ENCODE peak calls at places on chromosomes 2 and 18, in eight cellular contexts. V is SK-N-SH, Q is suprapubic skin, J is A549, A is K562, N is stomach, U is tibial nerve, L is upper lobe of left lung. T is an unnamed sample.

GRCh38 chr2:176494949-176495353 is 225.7 kb downstream of the MTX2 start:
- DNase-seq in Q (peak; percentile 84), U (peak; percentile 76), J (no peak), V (no peak), A (no peak), N (peak; percentile 26), L (no peak), T (peak; percentile 28)

GRCh38 chr2:162072976-162073775 is 839 bp downstream of the DPP4 start:
- DNase-seq in L (peak; percentile 63), A (no peak), U (no peak), Q (no peak), V (peak; percentile 10), N (no peak), J (no peak), T (peak; percentile 14)

GRCh38 chr2:214410918-214411554 is at the start of gene VWC2L:
- DNase-seq in N (peak; percentile 37), L (peak; percentile 19), J (peak; percentile 1), A (peak; percentile 4), V (peak; percentile 43), Q (no peak), U (peak; percentile 17), T (peak; percentile 20)

GRCh38 chr18:71902482-71902881 is 641.7 kb downstream of the CBLN2 start:
- DNase-seq in Q (no peak), V (peak; percentile 39), J (no peak), A (no peak), L (no peak), U (no peak), N (no peak), T (no peak)

GRCh38 chr2:206488623-206489022 is 45.3 kb downstream of the ADAM23 start:
- DNase-seq in Q (no peak), J (no peak), L (no peak), N (no peak), A (no peak), V (no peak), U (no peak), T (no peak)

GRCh38 chr18:13372405-13372995 is 153.9 kb downstream of the LDLRAD4 start:
- DNase-seq in V (no peak), N (no peak), Q (no peak), L (no peak), A (no peak), U (no peak), J (no peak), T (no peak)

GRCh38 chr2:123518387-123518786 is 506.7 kb upstream of the CNTNAP5 start:
- DNase-seq in A (no peak), V (no peak), J (no peak), Q (no peak), U (no peak), L (no peak), N (no peak), T (no peak)

GRCh38 chr2:219449609-219450008 is 15.0 kb downstream of the SPEG start:
- DNase-seq in A (no peak), V (no peak), U (no peak), J (no peak), N (no peak), Q (no peak), L (no peak), T (no peak)

GRCh38 chr18:70781860-70782453 is 493.1 kb downstream of the SOCS6 start:
- DNase-seq in U (no peak), V (peak; percentile 57), L (no peak), J (peak; percentile 7), A (peak; percentile 6), N (peak; percentile 45), Q (no peak), T (peak; percentile 25)

GRCh38 chr2:23590227-23590869 is 205.4 kb downstream of the KLHL29 start:
- DNase-seq in N (no peak), Q (no peak), L (no peak), A (no peak), J (no peak), V (no peak), U (no peak), T (no peak)

GRCh38 chr18:73901589-73901988 is 246.0 kb downstream of the FBXO15 start:
- DNase-seq in V (no peak), J (no peak), Q (no peak), A (no peak), U (no peak), L (no peak), N (no peak), T (no peak)

GRCh38 chr2:28349546-28350165 is 43.0 kb upstream of the FOSL2 start:
- DNase-seq in J (no peak), A (no peak), V (no peak), U (no peak), N (no peak), Q (peak; percentile 53), L (no peak), T (no peak)

GRCh38 chr2:2662847-2663356 is 331.8 kb upstream of the MYT1L start:
- DNase-seq in U (no peak), J (no peak), Q (no peak), A (no peak), V (no peak), N (no peak), L (no peak), T (no peak)

GRCh38 chr2:70934981-70935380 is 719 bp upstream of the ATP6V1B1 start:
- DNase-seq in J (no peak), A (no peak), U (no peak), Q (no peak), V (no peak), L (no peak), N (no peak), T (no peak)

GRCh38 chr18:614980-615607 is 18.3 kb downstream of the CLUL1 start:
- DNase-seq in Q (no peak), A (no peak), N (no peak), V (no peak), U (no peak), J (no peak), L (no peak), T (no peak)

GRCh38 chr2:174024524-174025270 is 59.5 kb upstream of the SP3 start:
- DNase-seq in U (peak; percentile 88), L (no peak), Q (peak; percentile 88), V (no peak), N (peak; percentile 46), J (no peak), A (no peak), T (peak; percentile 66)

DNA sequence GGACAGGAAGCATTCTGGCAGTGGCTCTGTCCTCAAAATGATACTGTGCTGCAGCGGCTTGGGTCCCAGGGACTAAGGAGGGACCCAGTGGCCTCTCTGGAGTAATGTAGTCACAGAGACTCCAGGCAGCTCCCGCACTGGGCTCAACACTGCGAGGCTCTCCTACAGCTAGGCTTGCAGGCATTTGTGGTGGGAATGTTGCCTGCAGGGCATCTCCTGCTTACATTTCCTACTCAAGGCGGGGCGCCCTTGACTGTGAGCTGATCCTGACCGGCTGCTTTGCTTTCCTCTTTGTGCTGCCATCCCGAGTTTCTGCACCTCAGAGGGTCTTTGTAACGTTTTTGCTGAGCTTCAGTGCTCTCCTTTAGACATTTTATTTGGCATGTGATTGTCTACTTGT is 177.4 kb upstream of the FN1 start:
- DNase-seq in N (no peak), V (no peak), L (no peak), U (no peak), A (no peak), Q (no peak), J (no peak), T (no peak)
- TF ChIP-seq EP300 in N (no peak), V (no peak), L (no peak), U (no peak), A (no peak), Q (no peak), J (no peak), T (no peak)

DNA sequence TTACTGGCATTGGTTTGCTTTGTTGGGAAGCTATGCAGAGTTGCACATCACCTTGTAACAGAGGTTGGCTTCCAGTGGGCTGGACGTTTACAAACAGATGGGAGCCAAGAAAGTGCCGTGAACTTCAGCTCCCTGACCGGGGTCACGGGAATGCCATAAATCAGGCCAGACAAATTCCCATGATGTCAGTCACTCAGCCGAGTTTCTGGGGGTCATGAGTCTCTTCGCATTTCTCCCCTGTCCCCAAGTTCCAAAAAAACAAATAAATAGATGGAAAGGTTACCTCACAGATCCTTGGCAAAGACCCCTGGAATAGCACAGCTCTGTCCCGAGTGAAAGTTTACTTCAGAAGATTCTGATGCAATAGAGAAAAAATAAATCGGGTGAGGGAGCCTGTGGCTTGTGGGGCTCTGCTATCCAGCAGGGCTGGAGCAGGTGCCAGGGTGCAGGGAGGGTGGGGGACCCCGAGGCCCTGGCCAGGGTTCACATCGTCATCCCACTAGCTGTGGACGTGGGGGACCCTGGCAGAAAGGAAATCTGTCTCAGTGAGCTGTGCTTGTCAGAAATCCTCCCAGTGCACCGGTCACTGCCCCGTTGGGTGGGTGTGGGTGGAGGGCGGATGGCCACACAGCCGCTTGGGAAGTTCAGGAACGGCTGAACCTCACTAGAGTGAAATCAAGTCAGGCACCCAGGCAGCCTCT is 27.8 kb downstream of the TWIST2 start:
- DNase-seq in L (no peak), N (peak; percentile 22), V (no peak), J (no peak), A (no peak), U (peak; percentile 34), Q (peak; percentile 86), T (no peak)
- TF ChIP-seq EP300 in L (no peak), N (no peak), V (no peak), J (no peak), A (no peak), U (peak; percentile 86), Q (no peak), T (no peak)

DNA sequence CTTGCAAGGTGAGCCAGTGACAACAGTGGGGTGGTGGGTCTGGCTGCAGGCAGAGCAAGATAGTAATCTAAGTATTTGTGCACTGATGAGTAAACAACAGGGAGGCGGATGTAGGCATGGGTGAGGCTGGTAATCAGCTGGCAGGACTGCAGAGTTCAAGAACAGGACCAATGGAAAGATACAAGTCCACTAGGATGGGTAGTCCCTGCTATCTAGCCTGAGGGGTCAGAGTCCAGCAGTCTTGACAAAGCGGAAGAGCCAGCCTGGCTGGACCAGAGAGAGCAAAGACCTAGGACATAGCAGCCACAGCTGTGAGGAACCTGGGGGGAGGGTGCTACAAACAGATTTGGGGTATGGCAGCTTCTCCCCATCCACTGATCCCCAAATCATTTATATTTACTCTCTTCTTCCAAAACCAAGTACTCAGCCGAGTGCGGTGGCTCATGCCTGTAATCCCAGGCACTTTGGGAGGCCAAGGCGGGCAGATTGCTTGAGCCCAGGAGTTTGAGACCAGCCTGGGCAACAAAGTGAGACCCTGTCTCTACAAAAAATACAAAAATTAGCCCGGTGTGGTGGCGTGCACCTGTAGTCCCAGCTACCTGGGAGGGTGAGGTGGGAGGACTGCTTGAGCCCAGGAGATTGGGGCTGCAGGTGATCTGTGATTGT is 25.9 kb downstream of the VIL1 start:
- DNase-seq in Q (no peak), N (no peak), L (no peak), U (no peak), A (no peak), J (no peak), V (no peak), T (peak; percentile 73)
- TF ChIP-seq EP300 in Q (no peak), N (no peak), L (no peak), U (no peak), A (no peak), J (no peak), V (no peak), T (peak; percentile 4)

GRCh38 chr2:149365826-149366583 is 35.6 kb downstream of the LYPD6 start:
- DNase-seq in U (no peak), V (peak; percentile 17), L (no peak), Q (no peak), A (no peak), J (no peak), N (peak; percentile 83), T (no peak)

GRCh38 chr2:149370061-149370775 is 39.8 kb downstream of the LYPD6 start:
- DNase-seq in U (no peak), N (no peak), J (no peak), A (no peak), L (no peak), V (no peak), Q (no peak), T (no peak)

GRCh38 chr2:149375801-149376349 is 45.5 kb downstream of the LYPD6 start:
- DNase-seq in A (no peak), Q (no peak), N (no peak), V (peak; percentile 41), U (no peak), J (no peak), L (no peak), T (no peak)

GRCh38 chr2:149371476-149371875 is 41.1 kb downstream of the LYPD6 start:
- DNase-seq in U (no peak), N (no peak), J (no peak), V (no peak), L (no peak), Q (no peak), A (no peak), T (no peak)
- TF ChIP-seq EP300 in U (no peak), N (no peak), J (no peak), V (no peak), L (no peak), Q (no peak), A (no peak), T (no peak)

T was measured in transverse colon.